ENCODE peak calls at places on chromosomes 3 and 15, in eight cellular contexts. P, J, O, B, Q, T, Y and K are unnamed samples. For H3K27me3 and H3K4me1, the result is how much of the 10 kb centered on the place peaks cover.

GRCh38 chr3:110564674-110565073 is 506.9 kb upstream of the NECTIN3 start:
- DNase-seq in P (no peak), J (no peak), O (no peak), B (no peak), Q (no peak), T (no peak), Y (no peak), K (no peak)

GRCh38 chr3:127439621-127440020 is 150.9 kb downstream of the TPRA1 start:
- DNase-seq in P (no peak), J (no peak), O (no peak), B (no peak), Q (no peak), T (no peak), Y (no peak), K (no peak)

GRCh38 chr15:64274541-64274940 is 81.4 kb downstream of the CSNK1G1 start:
- DNase-seq in P (peak), J (no peak), O (no peak), B (no peak), Q (no peak), T (no peak), Y (no peak), K (no peak)

GRCh38 chr3:127399154-127399553 is 111.3 kb upstream of the PRR20G start:
- DNase-seq in P (no peak), J (no peak), O (no peak), B (no peak), Q (no peak), T (no peak), Y (no peak), K (no peak)

GRCh38 chr15:56052389-56053045 is 59.1 kb upstream of the NEDD4 start:
- DNase-seq in P (peak), J (no peak), O (peak), B (peak), Q (peak), T (peak), Y (no peak), K (no peak)

GRCh38 chr15:90104551-90104950 is 2.3 kb upstream of the IDH2 start:
- DNase-seq in P (no peak), J (no peak), O (no peak), B (no peak), Q (no peak), T (no peak), Y (no peak), K (no peak)

GRCh38 chr3:42102569-42102968 is 11.4 kb downstream of the TRAK1 start:
- DNase-seq in P (no peak), J (no peak), O (no peak), B (no peak), Q (no peak), T (peak), Y (peak), K (no peak)

GRCh38 chr3:58899159-58899952 is 150.5 kb downstream of the CFAP20DC start:
- DNase-seq in P (no peak), J (no peak), O (no peak), B (peak), Q (no peak), T (no peak), Y (peak), K (no peak)

GRCh38 chr15:24772709-24773373 is 97.3 kb downstream of the NPAP1 start:
- DNase-seq in P (peak), J (no peak), O (peak), B (peak), Q (no peak), T (peak), Y (peak), K (no peak)

GRCh38 chr3:143707848-143708247 is 140.4 kb downstream of the SLC9A9 start:
- DNase-seq in P (no peak), J (no peak), O (no peak), B (peak), Q (no peak), T (no peak), Y (no peak), K (no peak)

GRCh38 chr3:115100806-115101205 is 46.3 kb downstream of the ZBTB20 start:
- DNase-seq in P (no peak), J (no peak), O (no peak), B (no peak), Q (no peak), T (no peak), Y (no peak), K (no peak)

GRCh38 chr3:106438916-106439315 is 570.1 kb upstream of the CBLB start:
- DNase-seq in P (no peak), J (no peak), O (no peak), B (no peak), Q (no peak), T (no peak), Y (no peak), K (no peak)

GRCh38 chr3:186162221-186162620 is 53.3 kb upstream of the ETV5 start:
- DNase-seq in P (no peak), J (no peak), O (no peak), B (no peak), Q (no peak), T (peak), Y (peak), K (no peak)

GRCh38 chr3:119613201-119613600 is 15.5 kb downstream of the PLA1A start:
- DNase-seq in P (no peak), J (no peak), O (no peak), B (no peak), Q (no peak), T (no peak), Y (no peak), K (no peak)

GRCh38 chr3:107660316-107660976 is 137.7 kb downstream of the BBX start:
- DNase-seq in P (peak), J (no peak), O (peak), B (no peak), Q (peak), T (peak), Y (no peak), K (no peak)

GRCh38 chr3:83567935-83568334 is 1390.9 kb upstream of the CADM2 start:
- DNase-seq in P (no peak), J (no peak), O (no peak), B (no peak), Q (no peak), T (no peak), Y (no peak), K (no peak)

GRCh38 chr3:185152433-185153169 is at the start of gene C3orf70:
- DNase-seq in P (peak), J (no peak), O (peak), B (peak), Q (no peak), T (peak), Y (peak), K (no peak)

GRCh38 chr3:88301273-88302002 is 151.7 kb downstream of the C3orf38 start:
- DNase-seq in P (no peak), J (no peak), O (no peak), B (no peak), Q (no peak), T (peak), Y (no peak), K (no peak)

GRCh38 chr15:91407237-91407889 is 307.3 kb downstream of the SV2B start:
- DNase-seq in P (peak), J (no peak), O (no peak), B (peak), Q (no peak), T (peak), Y (peak), K (no peak)

DNA sequence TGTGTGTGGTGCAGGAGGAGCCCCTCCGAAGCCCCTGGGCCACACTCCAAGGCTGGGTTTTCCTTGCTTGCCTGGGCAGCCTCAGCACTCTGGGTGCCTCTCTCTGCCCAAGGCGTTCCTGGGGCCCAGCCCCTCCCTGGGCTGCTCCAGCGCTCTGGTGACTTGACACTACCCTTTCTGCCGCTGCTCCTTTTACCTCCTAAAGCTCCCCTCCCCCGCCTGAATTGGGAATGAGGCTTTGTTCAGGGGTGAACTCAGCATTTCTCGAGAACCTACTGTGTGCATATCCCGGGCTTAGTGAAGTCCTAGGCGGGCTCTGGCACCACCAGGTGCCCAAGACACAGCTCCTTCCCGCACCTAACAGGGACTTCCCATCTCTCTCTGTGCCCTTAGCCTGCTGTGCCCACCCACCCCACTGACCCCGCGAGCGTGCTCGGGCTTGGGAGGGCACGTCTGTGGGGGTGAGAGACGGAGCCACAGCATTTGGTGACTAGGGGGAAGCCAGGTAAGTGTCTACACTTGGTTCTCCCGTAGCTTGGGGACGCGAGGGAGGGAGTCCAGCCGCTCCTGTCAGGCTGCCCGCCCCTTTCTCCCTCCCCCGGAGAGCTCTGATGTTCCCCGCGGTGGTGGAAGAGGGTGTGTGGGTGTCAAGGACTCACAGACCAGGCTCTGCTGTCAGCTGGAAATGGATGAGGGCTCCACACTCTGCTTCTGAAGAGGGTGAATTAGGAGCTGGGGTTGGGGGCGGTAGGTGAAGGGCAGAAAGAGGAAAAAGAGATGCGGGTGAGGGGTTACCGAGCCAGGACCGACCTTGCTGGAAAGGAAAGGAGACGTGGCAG is 1.1 kb upstream of the BAHD1 start:
- DNase-seq in P (no peak), J (no peak), O (peak), B (no peak), Q (no peak), T (no peak), Y (peak), K (peak)
- H3K27me3 ChIP-seq in P (under half), J (under half), O (half or more), B (under half), Q (under half), T (half or more), Y (under half), K (under half)

DNA sequence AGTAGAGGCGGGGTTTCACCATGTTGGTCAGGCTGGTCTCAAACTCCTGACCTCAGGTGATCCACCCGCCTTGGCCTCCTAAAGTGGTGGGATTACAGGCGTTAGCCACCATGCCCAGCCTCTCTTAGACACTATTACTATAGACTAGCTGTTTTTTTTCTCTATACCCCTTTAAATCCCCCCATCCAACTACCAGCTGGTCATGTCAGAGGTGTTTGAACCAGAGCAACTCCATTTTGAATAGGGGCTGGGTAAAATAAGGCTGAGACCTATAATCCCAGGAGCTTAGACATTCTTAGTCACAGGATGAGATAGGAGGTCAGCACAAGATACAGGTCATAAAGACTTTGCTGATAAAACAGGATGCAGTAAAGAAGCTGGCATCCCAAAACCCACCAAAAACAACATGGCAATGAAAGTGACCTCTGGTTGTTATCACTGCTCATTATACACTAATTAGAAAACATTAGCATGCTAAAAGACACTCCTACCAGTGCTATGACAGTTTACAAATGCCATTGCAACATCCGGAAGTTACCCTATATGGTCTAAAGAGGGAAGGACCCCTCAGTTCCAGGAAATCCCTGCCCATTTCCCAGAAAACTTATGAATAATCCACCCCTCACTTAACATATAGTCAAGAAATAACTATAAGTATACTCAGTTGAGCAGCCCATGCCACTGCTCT is 57.8 kb upstream of the GPD1L start:
- DNase-seq in P (no peak), J (no peak), O (no peak), B (no peak), Q (no peak), T (peak), Y (no peak), K (no peak)
- H3K4me3 ChIP-seq in P (no peak), J (no peak), O (no peak), B (no peak), Q (no peak), T (no peak), Y (no peak), K (no peak)

GRCh38 chr15:60583946-60584345 is 105.0 kb upstream of the ICE2 start:
- DNase-seq in P (no peak), J (no peak), O (no peak), B (no peak), Q (no peak), T (no peak), Y (no peak), K (no peak)

GRCh38 chr15:60580650-60581415 is 101.9 kb upstream of the ICE2 start:
- DNase-seq in P (peak), J (no peak), O (no peak), B (no peak), Q (no peak), T (no peak), Y (no peak), K (peak)

GRCh38 chr15:60582370-60583036 is 103.6 kb upstream of the ICE2 start:
- DNase-seq in P (no peak), J (no peak), O (no peak), B (peak), Q (no peak), T (no peak), Y (no peak), K (no peak)

GRCh38 chr15:60584355-60585023 is 105.5 kb upstream of the ICE2 start:
- DNase-seq in P (peak), J (no peak), O (no peak), B (no peak), Q (no peak), T (no peak), Y (no peak), K (peak)

DNA sequence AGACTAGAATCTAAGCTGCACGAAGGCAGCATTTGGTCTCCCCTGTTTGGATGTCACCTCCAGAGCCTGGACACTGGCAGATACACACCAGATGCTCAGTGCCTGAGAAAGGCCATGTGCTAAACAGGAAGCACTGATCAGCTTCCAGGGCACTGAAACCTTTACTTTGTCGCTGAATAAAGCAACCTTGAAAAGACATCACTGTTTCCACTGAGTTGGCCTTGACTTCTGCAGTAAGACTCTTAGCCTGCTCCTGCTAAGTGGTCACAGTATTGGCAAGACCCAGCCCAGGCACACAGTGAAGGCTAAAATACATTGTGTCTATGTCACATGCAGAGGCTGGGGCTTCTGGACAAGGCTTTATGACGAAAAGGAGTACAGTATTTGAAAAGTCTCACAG is 104.3 kb upstream of the ICE2 start:
- DNase-seq in P (no peak), J (no peak), O (no peak), B (no peak), Q (no peak), T (no peak), Y (no peak), K (no peak)
- H3K4me1 ChIP-seq in P (half or more), J (under half), O (under half), B (under half), Q (under half), T (under half), Y (under half), K (half or more)

DNA sequence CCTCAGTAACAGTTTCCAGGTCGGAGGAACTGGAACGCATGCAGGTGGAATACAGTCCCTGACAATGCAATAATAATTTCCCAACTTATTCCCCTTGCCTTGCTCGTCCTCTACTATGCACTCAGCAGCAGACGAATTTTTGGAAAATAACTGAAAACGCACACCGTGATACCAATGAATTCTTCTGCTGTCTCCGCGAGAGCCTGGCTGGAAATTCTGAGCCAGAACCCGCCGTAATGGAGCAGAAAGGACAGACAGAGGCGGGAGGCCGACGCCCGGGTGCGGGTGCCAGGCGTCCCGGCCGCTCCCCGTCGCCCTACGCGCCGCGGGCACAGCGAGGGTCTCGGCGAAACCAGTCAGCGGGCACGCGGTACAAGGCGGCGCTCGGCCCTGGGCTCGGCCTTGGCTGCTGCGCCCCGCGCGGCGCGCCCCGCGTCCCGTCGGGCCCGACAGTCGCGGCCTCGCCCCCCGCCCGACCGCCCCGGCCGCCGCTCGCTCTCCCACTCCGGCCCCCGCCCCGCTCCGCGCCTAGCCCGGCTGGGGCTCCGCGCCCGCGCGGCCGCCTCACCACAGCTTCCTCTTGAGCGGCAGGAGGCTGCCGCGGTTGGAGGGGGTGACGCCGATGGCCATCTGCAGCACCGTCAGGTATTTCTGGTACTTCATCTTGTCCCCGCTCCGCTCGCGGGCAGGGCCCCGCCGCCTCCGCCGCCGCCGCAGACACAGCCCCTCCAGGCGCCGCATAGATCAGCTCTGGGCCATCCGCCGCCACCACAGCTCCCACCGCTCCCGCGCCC is 114.5 kb upstream of the GOLGA8J start:
- DNase-seq in P (no peak), J (no peak), O (peak), B (peak), Q (no peak), T (no peak), Y (no peak), K (no peak)
- H3K27me3 ChIP-seq in P (under half), J (under half), O (half or more), B (under half), Q (under half), T (under half), Y (half or more), K (under half)

GRCh38 chr3:158104346-158105020 is 1.7 kb downstream of the SHOX2 start:
- DNase-seq in P (no peak), J (no peak), O (no peak), B (no peak), Q (no peak), T (no peak), Y (no peak), K (peak)

GRCh38 chr3:158102660-158103085 is 3.5 kb downstream of the SHOX2 start:
- DNase-seq in P (no peak), J (no peak), O (peak), B (no peak), Q (no peak), T (no peak), Y (no peak), K (no peak)

GRCh38 chr3:158103956-158104338 is 2.3 kb downstream of the SHOX2 start:
- DNase-seq in P (no peak), J (no peak), O (peak), B (no peak), Q (no peak), T (no peak), Y (no peak), K (peak)

GRCh38 chr3:158102219-158102612 is 4.0 kb downstream of the SHOX2 start:
- DNase-seq in P (no peak), J (no peak), O (peak), B (no peak), Q (no peak), T (no peak), Y (no peak), K (peak)

DNA sequence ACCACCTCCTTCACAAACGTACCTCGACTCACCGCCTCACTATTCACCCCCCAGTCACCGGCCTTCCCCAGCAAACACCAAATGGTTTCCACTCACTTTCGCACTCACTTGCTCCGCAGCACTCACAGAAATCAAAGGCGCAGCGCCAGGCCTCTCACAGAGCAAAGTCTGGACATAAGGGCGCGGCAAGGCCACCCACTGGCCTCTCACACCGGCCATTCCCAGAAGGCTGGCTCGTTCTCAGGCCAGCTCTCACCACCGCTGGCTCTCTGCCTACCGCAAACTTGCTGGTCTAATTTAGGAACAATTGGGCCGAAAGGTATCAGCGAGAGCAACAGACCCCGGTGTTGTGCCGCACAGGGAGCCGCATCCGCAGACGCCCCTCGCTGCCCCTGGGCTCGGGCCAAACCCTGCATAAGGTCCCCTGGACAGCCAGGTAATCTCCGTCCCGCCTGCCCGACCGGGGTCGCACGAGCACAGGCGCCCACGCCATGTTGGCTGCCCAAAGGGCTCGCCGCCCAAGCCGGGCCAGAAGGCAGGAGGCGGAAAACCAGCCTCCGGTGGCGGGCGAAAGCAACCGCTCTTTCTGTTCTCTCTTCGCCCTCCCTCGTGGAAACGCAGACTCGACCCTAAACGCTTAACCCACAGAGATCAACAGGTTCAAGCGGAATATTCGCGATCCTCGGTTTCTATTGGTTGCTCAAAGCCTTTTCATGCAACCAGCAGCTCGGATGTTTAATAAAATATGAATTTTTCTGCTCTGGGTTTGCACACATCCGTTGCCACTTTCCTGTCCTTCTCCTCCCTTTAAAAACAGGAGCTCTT is 2.9 kb downstream of the SHOX2 start:
- DNase-seq in P (peak), J (no peak), O (peak), B (no peak), Q (no peak), T (no peak), Y (peak), K (no peak)
- H3K4me3 ChIP-seq in P (peak), J (no peak), O (peak), B (no peak), Q (no peak), T (peak), Y (peak), K (peak)

GRCh38 chr15:71660501-71660900 is 149.9 kb upstream of the NR2E3 start:
- DNase-seq in P (no peak), J (no peak), O (no peak), B (no peak), Q (no peak), T (no peak), Y (no peak), K (no peak)
- H3K4me1 ChIP-seq in P (under half), J (under half), O (under half), B (under half), Q (under half), T (under half), Y (under half), K (under half)